ENCODE peak calls at places on chromosomes 5 and 9, in five cellular contexts. S is activated CD4-positive, alpha-beta memory T cell treated with anti-CD3 and anti-CD28 coated beads, Interleukin-2, amount 10 ng/mL, durations not matched to agents 7 days and 5 days; X is HEK293T; K is PC-9; Y is anterior cingulate cortex. G is an unnamed sample.

GRCh38 chr9:93357649-93358048 is 93.8 kb upstream of the FAM120A start:
- DNase-seq in S (peak), X (no peak), K (no peak), Y (no peak), G (no peak)

GRCh38 chr5:144880513-144880912 is 709.8 kb downstream of the KCTD16 start:
- DNase-seq in S (no peak), X (no peak), K (no peak), Y (no peak), G (no peak)

GRCh38 chr9:133943781-133944745 is 48.1 kb downstream of the VAV2 start:
- DNase-seq in S (no peak), X (no peak), K (no peak), Y (no peak), G (no peak)

GRCh38 chr5:167614294-167615104 is 676.9 kb upstream of the WWC1 start:
- DNase-seq in S (no peak), X (no peak), K (no peak), Y (no peak), G (no peak)

GRCh38 chr9:121735065-121735791 is 83.8 kb downstream of the DAB2IP start:
- DNase-seq in S (no peak), X (peak), K (peak), Y (no peak), G (no peak)

GRCh38 chr5:89417990-89418820 is 535.2 kb upstream of the MEF2C start:
- DNase-seq in S (no peak), X (no peak), K (no peak), Y (no peak), G (no peak)

GRCh38 chr5:77630246-77631165 is 8.0 kb downstream of the OTP start:
- DNase-seq in S (peak), X (peak), K (peak), Y (no peak), G (no peak)

GRCh38 chr5:97936246-97936645 is 753.2 kb upstream of the RIOK2 start:
- DNase-seq in S (no peak), X (no peak), K (no peak), Y (no peak), G (no peak)

GRCh38 chr9:137658778-137659177 is 40.0 kb downstream of the EHMT1 start:
- DNase-seq in S (no peak), X (no peak), K (no peak), Y (no peak), G (no peak)

GRCh38 chr5:14145356-14146334 is 2.5 kb downstream of the TRIO start:
- DNase-seq in S (no peak), X (peak), K (peak), Y (no peak), G (no peak)